ENCODE peak calls at places on chromosomes 7 and 10, in seven cellular contexts. U is HTR-8/SVneo; S is stimulated activated CD4-positive, alpha-beta T cell treated with anti-CD3 and anti-CD28 coated beads, Interleukin-2, amount 100 ng/mL, for 4 hours; Y is breast epithelium; K is naive thymus-derived CD8-positive, alpha-beta T cell; G is T-helper 1 cell; V is NCI-H2081. T is an unnamed sample.

GRCh38 chr10:12909182-12909835 is 92.2 kb downstream of the CCDC3 start:
- DNase-seq in G (no peak), Y (no peak), V (no peak), S (no peak), U (no peak), K (no peak), T (no peak)

GRCh38 chr10:22022257-22023051 is 18.9 kb upstream of the DNAJC1 start:
- DNase-seq in G (peak; percentile 44), U (no peak), V (no peak), Y (no peak), S (peak; percentile 56), K (peak; percentile 33), T (no peak)

GRCh38 chr7:108525327-108525984 is 479 bp downstream of the PNPLA8 start:
- DNase-seq in S (peak; percentile 7), G (no peak), K (no peak), U (peak; percentile 51), V (peak; percentile 92), Y (no peak), T (peak; percentile 90)

GRCh38 chr7:19215421-19215820 is 70.2 kb upstream of the FERD3L start:
- DNase-seq in G (no peak), V (no peak), Y (no peak), K (no peak), S (no peak), U (peak; percentile 5), T (no peak)

GRCh38 chr10:116540814-116541213 is 4.9 kb upstream of the PNLIP start:
- DNase-seq in K (no peak), S (no peak), U (no peak), V (no peak), G (no peak), Y (no peak), T (no peak)

GRCh38 chr7:42143605-42144252 is 93.3 kb downstream of the GLI3 start:
- DNase-seq in V (no peak), K (no peak), U (no peak), G (no peak), S (no peak), Y (no peak), T (no peak)

GRCh38 chr7:132815696-132816334 is 239.5 kb upstream of the PLXNA4 start:
- DNase-seq in G (no peak), Y (no peak), S (no peak), V (no peak), U (no peak), K (no peak), T (no peak)

GRCh38 chr10:126082067-126082466 is 185.7 kb downstream of the FANK1 start:
- DNase-seq in G (no peak), K (no peak), V (no peak), U (no peak), S (no peak), Y (no peak), T (no peak)

GRCh38 chr10:84534168-84534567 is 205.8 kb downstream of the CCSER2 start:
- DNase-seq in G (no peak), K (no peak), V (no peak), U (no peak), Y (no peak), S (no peak), T (no peak)

GRCh38 chr7:25856056-25856780 is 295.8 kb upstream of the NFE2L3 start:
- DNase-seq in V (no peak), K (no peak), Y (no peak), U (no peak), S (no peak), G (no peak), T (no peak)

GRCh38 chr10:66795871-66796270 is 130.0 kb upstream of the LRRTM3 start:
- DNase-seq in V (no peak), K (no peak), G (no peak), S (no peak), U (no peak), Y (no peak), T (no peak)

GRCh38 chr10:47033541-47034270 is 122.5 kb downstream of the PTPN20 start:
- DNase-seq in G (no peak), S (no peak), V (no peak), U (no peak), Y (peak; percentile 25), K (no peak), T (no peak)

GRCh38 chr7:100157334-100158228 is 942 bp downstream of the TRAPPC14 start:
- DNase-seq in V (no peak), Y (no peak), U (no peak), G (no peak), K (no peak), S (no peak), T (no peak)

T was measured in GOT3.